ENCODE peak calls at places on chromosomes 5 and 9, in eight cellular contexts. One of them, this sample, is unnamed.

GRCh38 chr5:141849371-141850182 is 28.6 kb downstream of the PCDH1 start:
- DNase-seq in T1000: peak; percentile 28
- DNase-seq in memory B cell: peak; percentile 47
- DNase-seq in neural crest cell: peak; percentile 68
- DNase-seq in glomerular endothelial cell: no peak
- DNase-seq in activated naive CD4-positive, alpha-beta T cell: peak; percentile 46
- DNase-seq in cardiac muscle cell: peak; percentile 88
- DNase-seq in lower leg skin: peak; percentile 97
- DNase-seq in this sample: no peak

GRCh38 chr5:112276996-112277395 is 142.1 kb downstream of the EPB41L4A start:
- DNase-seq in T1000: no peak
- DNase-seq in memory B cell: no peak
- DNase-seq in neural crest cell: no peak
- DNase-seq in glomerular endothelial cell: no peak
- DNase-seq in activated naive CD4-positive, alpha-beta T cell: no peak
- DNase-seq in cardiac muscle cell: no peak
- DNase-seq in lower leg skin: no peak
- DNase-seq in this sample: no peak

GRCh38 chr9:86557918-86558317 is 203.7 kb upstream of the TUT7 start:
- DNase-seq in T1000: no peak
- DNase-seq in memory B cell: no peak
- DNase-seq in neural crest cell: no peak
- DNase-seq in glomerular endothelial cell: no peak
- DNase-seq in activated naive CD4-positive, alpha-beta T cell: no peak
- DNase-seq in cardiac muscle cell: no peak
- DNase-seq in lower leg skin: no peak
- DNase-seq in this sample: no peak

GRCh38 chr5:135448796-135449507 is 1.8 kb upstream of the DCANP1 start:
- DNase-seq in T1000: no peak
- DNase-seq in memory B cell: no peak
- DNase-seq in neural crest cell: no peak
- DNase-seq in glomerular endothelial cell: no peak
- DNase-seq in activated naive CD4-positive, alpha-beta T cell: no peak
- DNase-seq in cardiac muscle cell: no peak
- DNase-seq in lower leg skin: peak; percentile 62
- DNase-seq in this sample: no peak

GRCh38 chr5:65034782-65035181 is 266.1 kb downstream of the CWC27 start:
- DNase-seq in T1000: no peak
- DNase-seq in memory B cell: no peak
- DNase-seq in neural crest cell: no peak
- DNase-seq in glomerular endothelial cell: no peak
- DNase-seq in activated naive CD4-positive, alpha-beta T cell: no peak
- DNase-seq in cardiac muscle cell: no peak
- DNase-seq in lower leg skin: no peak
- DNase-seq in this sample: no peak

GRCh38 chr5:180815241-180816031 is 12.8 kb upstream of the MGAT1 start:
- DNase-seq in T1000: no peak
- DNase-seq in memory B cell: no peak
- DNase-seq in neural crest cell: no peak
- DNase-seq in glomerular endothelial cell: no peak
- DNase-seq in activated naive CD4-positive, alpha-beta T cell: no peak
- DNase-seq in cardiac muscle cell: no peak
- DNase-seq in lower leg skin: peak; percentile 54
- DNase-seq in this sample: no peak

GRCh38 chr5:50553560-50553984 is 112.5 kb upstream of the EMB start:
- DNase-seq in T1000: no peak
- DNase-seq in memory B cell: no peak
- DNase-seq in neural crest cell: no peak
- DNase-seq in glomerular endothelial cell: no peak
- DNase-seq in activated naive CD4-positive, alpha-beta T cell: no peak
- DNase-seq in cardiac muscle cell: peak; percentile 23
- DNase-seq in lower leg skin: no peak
- DNase-seq in this sample: no peak

GRCh38 chr9:110089681-110090370 is 118.1 kb downstream of the C9orf152 start:
- DNase-seq in T1000: no peak
- DNase-seq in memory B cell: no peak
- DNase-seq in neural crest cell: no peak
- DNase-seq in glomerular endothelial cell: no peak
- DNase-seq in activated naive CD4-positive, alpha-beta T cell: no peak
- DNase-seq in cardiac muscle cell: no peak
- DNase-seq in lower leg skin: no peak
- DNase-seq in this sample: no peak

GRCh38 chr9:86741311-86742215 is 205.7 kb downstream of the GAS1 start:
- DNase-seq in T1000: no peak
- DNase-seq in memory B cell: no peak
- DNase-seq in neural crest cell: no peak
- DNase-seq in glomerular endothelial cell: no peak
- DNase-seq in activated naive CD4-positive, alpha-beta T cell: no peak
- DNase-seq in cardiac muscle cell: peak; percentile 82
- DNase-seq in lower leg skin: no peak
- DNase-seq in this sample: peak; percentile 96

GRCh38 chr5:176685010-176685409 is 37.7 kb downstream of the TSPAN17 start:
- DNase-seq in T1000: no peak
- DNase-seq in memory B cell: no peak
- DNase-seq in neural crest cell: no peak
- DNase-seq in glomerular endothelial cell: no peak
- DNase-seq in activated naive CD4-positive, alpha-beta T cell: no peak
- DNase-seq in cardiac muscle cell: no peak
- DNase-seq in lower leg skin: no peak
- DNase-seq in this sample: no peak

GRCh38 chr5:73376618-73377170 is 71.9 kb downstream of the FOXD1 start:
- DNase-seq in T1000: no peak
- DNase-seq in memory B cell: no peak
- DNase-seq in neural crest cell: no peak
- DNase-seq in glomerular endothelial cell: no peak
- DNase-seq in activated naive CD4-positive, alpha-beta T cell: no peak
- DNase-seq in cardiac muscle cell: no peak
- DNase-seq in lower leg skin: no peak
- DNase-seq in this sample: peak; percentile 25

GRCh38 chr9:134684375-134684723 is 42.7 kb downstream of the COL5A1 start:
- DNase-seq in T1000: no peak
- DNase-seq in memory B cell: no peak
- DNase-seq in neural crest cell: no peak
- DNase-seq in glomerular endothelial cell: no peak
- DNase-seq in activated naive CD4-positive, alpha-beta T cell: no peak
- DNase-seq in cardiac muscle cell: no peak
- DNase-seq in lower leg skin: no peak
- DNase-seq in this sample: no peak

GRCh38 chr9:134216449-134216951 is 52.1 kb upstream of the RNU6ATAC start:
- DNase-seq in T1000: no peak
- DNase-seq in memory B cell: no peak
- DNase-seq in neural crest cell: no peak
- DNase-seq in glomerular endothelial cell: no peak
- DNase-seq in activated naive CD4-positive, alpha-beta T cell: no peak
- DNase-seq in cardiac muscle cell: no peak
- DNase-seq in lower leg skin: peak; percentile 84
- DNase-seq in this sample: no peak

GRCh38 chr9:95793924-95794828 is 81.3 kb upstream of the ERCC6L2 start:
- DNase-seq in T1000: no peak
- DNase-seq in memory B cell: no peak
- DNase-seq in neural crest cell: no peak
- DNase-seq in glomerular endothelial cell: peak; percentile 90
- DNase-seq in activated naive CD4-positive, alpha-beta T cell: no peak
- DNase-seq in cardiac muscle cell: no peak
- DNase-seq in lower leg skin: no peak
- DNase-seq in this sample: no peak

GRCh38 chr5:151157426-151158286 is at the start of gene ANXA6:
- DNase-seq in T1000: peak; percentile 50
- DNase-seq in memory B cell: peak; percentile 38
- DNase-seq in neural crest cell: peak; percentile 65
- DNase-seq in glomerular endothelial cell: no peak
- DNase-seq in activated naive CD4-positive, alpha-beta T cell: peak; percentile 18
- DNase-seq in cardiac muscle cell: peak; percentile 93
- DNase-seq in lower leg skin: peak; percentile 97
- DNase-seq in this sample: no peak

GRCh38 chr9:34493972-34494535 is 28.7 kb downstream of the ENHO start:
- DNase-seq in T1000: peak; percentile 9
- DNase-seq in memory B cell: no peak
- DNase-seq in neural crest cell: peak; percentile 63
- DNase-seq in glomerular endothelial cell: no peak
- DNase-seq in activated naive CD4-positive, alpha-beta T cell: peak; percentile 7
- DNase-seq in cardiac muscle cell: peak; percentile 84
- DNase-seq in lower leg skin: peak; percentile 82
- DNase-seq in this sample: peak; percentile 15

GRCh38 chr5:176529824-176530195 is 7.4 kb downstream of the RNF44 start:
- DNase-seq in T1000: no peak
- DNase-seq in memory B cell: no peak
- DNase-seq in neural crest cell: no peak
- DNase-seq in glomerular endothelial cell: no peak
- DNase-seq in activated naive CD4-positive, alpha-beta T cell: peak; percentile 37
- DNase-seq in cardiac muscle cell: no peak
- DNase-seq in lower leg skin: no peak
- DNase-seq in this sample: no peak

This sample was measured in keratinocyte.